ENCODE peak calls at places on chromosomes 2 and 18, in four cellular contexts. X is H9, R is IMR-90, I is H1. J is an unnamed sample.
A peak's percentile ranks its signal among the peaks of the same experiment; 100 is the strongest.

GRCh38 chr2:190948671-190949070 is 65.3 kb downstream of the STAT1 start:
- DNase-seq in R (peak; percentile 49), I (no peak), X (no peak), J (peak; percentile 27)

GRCh38 chr2:38116762-38117161 is 40.8 kb upstream of the CYP1B1 start:
- DNase-seq in X (no peak), I (no peak), R (peak; percentile 54), J (no peak)

GRCh38 chr2:86562891-86563649 is at the start of gene CHMP3:
- DNase-seq in R (peak; percentile 97), I (peak; percentile 94), X (peak; percentile 95), J (peak; percentile 98)

GRCh38 chr2:20421988-20422678 is 24.7 kb upstream of the RHOB start:
- DNase-seq in I (no peak), R (peak; percentile 82), X (no peak), J (no peak)

GRCh38 chr2:142778289-142778688 is 99.2 kb upstream of the KYNU start:
- DNase-seq in R (no peak), I (no peak), X (no peak), J (no peak)

GRCh38 chr18:47175283-47175894 is 775 bp downstream of the IER3IP1 start:
- DNase-seq in R (no peak), I (no peak), X (no peak), J (no peak)

GRCh38 chr2:185689906-185690539 is 48.6 kb upstream of the FSIP2 start:
- DNase-seq in X (no peak), R (no peak), I (no peak), J (no peak)

GRCh38 chr2:231707625-231708049 is 688 bp upstream of the PTMA start:
- DNase-seq in X (peak; percentile 69), I (peak; percentile 85), R (no peak), J (peak; percentile 81)

DNA sequence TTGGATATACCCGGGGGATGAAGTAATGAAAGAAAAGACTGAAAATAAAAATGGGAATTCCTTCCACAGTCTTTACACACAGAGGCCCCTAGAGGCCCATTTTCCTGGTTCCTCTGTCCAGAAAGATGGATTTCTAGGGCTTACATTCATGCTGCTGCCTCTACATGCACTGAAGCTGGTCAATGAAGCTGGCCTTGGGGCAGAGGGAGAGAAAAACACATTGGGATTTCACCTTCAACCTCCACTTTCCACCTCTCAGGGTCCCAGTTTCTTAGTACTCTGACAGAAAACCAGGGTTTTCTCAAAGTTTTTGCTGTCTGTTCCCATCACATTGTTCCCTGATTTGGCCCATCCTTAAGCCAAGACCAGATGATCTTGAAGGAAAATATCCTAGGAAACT is 154.6 kb upstream of the ZSWIM2 start:
- DNase-seq in I (no peak), X (no peak), R (no peak), J (no peak)
- H3K9ac ChIP-seq in I (no peak overlapping the region), X (no peak overlapping the region), R (no peak overlapping the region), J (no peak overlapping the region)

GRCh38 chr2:226117506-226118065 is 682.0 kb downstream of the IRS1 start:
- DNase-seq in X (no peak), R (peak; percentile 66), I (no peak), J (no peak)

GRCh38 chr2:226114436-226114835 is 685.2 kb downstream of the IRS1 start:
- DNase-seq in R (no peak), X (no peak), I (no peak), J (no peak)

GRCh38 chr2:226115832-226116200 is 683.8 kb downstream of the IRS1 start:
- DNase-seq in X (no peak), I (no peak), R (no peak), J (peak; percentile 16)

GRCh38 chr2:226116346-226116745 is 683.3 kb downstream of the IRS1 start:
- DNase-seq in I (no peak), R (no peak), X (no peak), J (no peak)

DNA sequence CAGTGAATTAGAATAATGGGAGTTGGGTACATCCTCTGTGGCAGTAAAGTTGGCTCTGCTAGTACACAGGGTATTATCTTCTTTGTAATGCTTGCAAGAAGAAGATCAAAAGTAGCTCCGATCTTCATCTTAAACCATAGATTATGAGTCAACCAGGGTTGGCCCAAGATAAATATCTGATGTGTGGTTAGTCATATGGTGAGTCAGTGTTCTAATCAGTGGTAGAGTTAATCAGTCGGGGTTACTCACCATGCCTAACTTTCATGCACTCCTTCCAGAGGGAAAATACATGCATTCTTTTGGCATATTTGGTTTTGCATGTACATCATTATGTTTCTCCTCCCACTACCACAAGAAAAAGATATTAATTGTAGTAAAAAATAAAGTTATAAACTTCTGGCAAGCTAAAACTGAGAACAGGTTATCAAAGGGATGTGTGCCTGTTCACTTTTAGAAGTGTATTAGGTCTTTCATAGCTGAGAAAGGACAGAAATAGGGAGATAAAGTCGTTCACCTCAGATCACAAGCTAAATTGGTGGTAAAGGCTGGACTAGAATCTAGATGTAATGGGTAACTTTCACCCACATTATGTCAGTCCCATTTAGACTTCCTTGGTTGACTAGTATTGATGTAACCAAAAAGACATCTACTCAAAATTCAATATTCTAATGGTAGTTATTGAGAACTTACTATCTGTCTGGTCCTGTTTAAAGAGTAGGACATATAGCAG is 684.4 kb downstream of the IRS1 start:
- DNase-seq in X (no peak), I (no peak), R (peak; percentile 99), J (peak; percentile 49)
- H3K56ac ChIP-seq in X (no peak overlapping the region), I (no peak overlapping the region), R (peak overlapping the region; percentile 89), J (no peak overlapping the region)

DNA sequence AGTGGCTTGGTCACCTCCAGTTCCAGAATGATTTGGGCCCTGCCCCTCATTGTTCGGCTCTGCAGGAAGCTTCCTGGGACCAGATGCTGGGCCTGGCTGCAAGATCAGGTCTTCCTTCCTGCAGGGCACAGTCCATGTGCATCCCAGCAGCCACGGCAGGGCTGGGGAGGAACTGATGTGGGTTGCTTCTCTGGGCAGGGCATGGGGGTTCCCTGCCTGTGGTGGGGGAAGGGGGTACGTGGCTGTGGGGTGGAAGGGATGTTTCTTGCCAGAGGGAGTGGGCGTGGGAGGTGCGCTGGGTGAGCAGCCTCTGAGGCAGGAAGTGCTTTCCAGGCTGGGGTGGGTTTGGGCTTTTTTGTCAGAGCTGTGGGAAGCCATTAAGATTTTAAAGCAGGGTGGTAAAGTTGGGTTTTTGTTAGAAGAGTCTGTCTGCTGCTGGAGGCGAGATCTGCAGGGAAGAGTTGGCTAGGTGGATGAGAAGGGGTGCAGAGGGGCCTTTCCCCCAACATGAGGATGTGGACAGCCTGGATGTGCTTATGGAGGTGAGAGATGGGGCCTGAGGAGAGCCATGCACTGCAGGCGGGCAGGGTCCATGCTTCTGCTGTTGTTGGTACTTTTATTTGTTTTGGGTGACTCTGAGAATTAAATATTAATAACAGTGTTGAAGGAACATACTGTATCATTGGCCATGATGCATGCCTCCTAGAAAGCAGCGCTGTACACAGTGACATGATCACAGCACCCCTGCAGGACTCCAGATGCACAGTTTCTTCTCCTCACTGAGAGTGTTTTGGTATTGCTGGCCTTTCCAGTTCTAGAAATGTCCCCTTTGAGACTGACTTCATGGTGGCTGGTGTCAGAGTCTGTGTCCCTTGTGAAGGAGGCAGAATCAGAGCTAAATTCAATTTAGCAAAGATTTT is 45.3 kb downstream of the DGKD start:
- DNase-seq in X (peak; percentile 50), R (no peak), I (no peak), J (peak; percentile 65)
- H3K27ac ChIP-seq in X (no peak overlapping the region), R (no peak overlapping the region), I (no peak overlapping the region), J (no peak overlapping the region)

GRCh38 chr2:203805485-203805838 is 62.1 kb upstream of the CTLA4 start:
- DNase-seq in R (no peak), X (no peak), I (no peak), J (no peak)

GRCh38 chr2:203803046-203803429 is 64.5 kb upstream of the CTLA4 start:
- DNase-seq in I (no peak), X (no peak), R (no peak), J (no peak)

GRCh38 chr2:203802277-203803045 is 65.1 kb upstream of the CTLA4 start:
- DNase-seq in R (peak; percentile 50), X (no peak), I (no peak), J (no peak)

GRCh38 chr2:203804070-203804469 is 63.5 kb upstream of the CTLA4 start:
- DNase-seq in I (no peak), X (no peak), R (peak; percentile 96), J (peak; percentile 27)

DNA sequence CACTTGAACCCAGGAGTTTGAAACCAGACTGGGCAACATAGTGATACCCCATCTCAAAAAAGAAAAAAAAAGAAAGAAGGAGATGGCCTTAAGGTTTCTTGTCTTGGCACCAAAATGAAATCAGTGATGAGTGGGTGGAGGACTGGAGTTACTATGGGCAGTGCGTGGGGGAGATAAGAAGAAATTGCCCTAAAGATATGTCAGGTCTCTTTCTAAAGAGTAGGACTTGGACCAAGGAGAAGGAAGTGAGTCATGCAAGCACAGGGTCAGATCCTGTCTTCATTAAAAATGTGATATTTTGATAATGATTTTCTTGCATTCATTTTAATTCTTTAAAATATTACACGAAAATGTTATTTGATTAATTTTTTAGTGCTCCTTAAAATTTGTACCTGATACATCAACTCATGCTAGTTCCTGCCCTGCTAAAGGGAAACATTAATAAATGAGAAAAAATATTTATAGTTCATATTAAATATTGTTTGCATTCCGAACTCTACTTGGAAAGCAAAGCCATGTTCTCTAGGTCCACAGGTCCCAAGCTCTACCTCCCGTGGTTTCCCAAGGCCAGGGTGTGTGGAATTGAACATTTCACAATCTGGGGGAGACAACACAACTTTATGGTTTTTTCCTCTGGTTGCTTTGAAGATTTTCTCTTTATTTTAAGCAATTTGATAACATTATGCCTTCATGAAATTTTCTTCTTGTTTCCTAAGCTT is 62.6 kb upstream of the CTLA4 start:
- DNase-seq in I (no peak), R (peak; percentile 55), X (no peak), J (no peak)
- H3K9ac ChIP-seq in I (no peak overlapping the region), R (no peak overlapping the region), X (no peak overlapping the region), J (no peak overlapping the region)

GRCh38 chr18:13570216-13570615 is 156.1 kb downstream of the FAM210A start:
- DNase-seq in R (no peak), I (no peak), X (no peak), J (peak; percentile 49)
- H3K56ac ChIP-seq in R (no peak overlapping the region), I (no peak overlapping the region), X (no peak overlapping the region), J (no peak overlapping the region)

GRCh38 chr2:25928668-25929067 is 50.4 kb upstream of the ASXL2 start:
- DNase-seq in R (no peak), I (no peak), X (no peak), J (no peak)
- H3K27ac ChIP-seq in R (no peak overlapping the region), I (no peak overlapping the region), X (no peak overlapping the region), J (no peak overlapping the region)

GRCh38 chr18:48752928-48753327 is 197.8 kb downstream of the SMAD7 start:
- DNase-seq in I (no peak), X (no peak), R (no peak), J (no peak)

GRCh38 chr18:48751727-48752468 is 198.9 kb downstream of the SMAD7 start:
- DNase-seq in R (no peak), I (no peak), X (no peak), J (no peak)

GRCh38 chr18:48749768-48750167 is 201.0 kb downstream of the SMAD7 start:
- DNase-seq in X (no peak), I (no peak), R (peak; percentile 43), J (no peak)

GRCh38 chr18:48752478-48752877 is 198.3 kb downstream of the SMAD7 start:
- DNase-seq in I (no peak), X (no peak), R (no peak), J (no peak)

DNA sequence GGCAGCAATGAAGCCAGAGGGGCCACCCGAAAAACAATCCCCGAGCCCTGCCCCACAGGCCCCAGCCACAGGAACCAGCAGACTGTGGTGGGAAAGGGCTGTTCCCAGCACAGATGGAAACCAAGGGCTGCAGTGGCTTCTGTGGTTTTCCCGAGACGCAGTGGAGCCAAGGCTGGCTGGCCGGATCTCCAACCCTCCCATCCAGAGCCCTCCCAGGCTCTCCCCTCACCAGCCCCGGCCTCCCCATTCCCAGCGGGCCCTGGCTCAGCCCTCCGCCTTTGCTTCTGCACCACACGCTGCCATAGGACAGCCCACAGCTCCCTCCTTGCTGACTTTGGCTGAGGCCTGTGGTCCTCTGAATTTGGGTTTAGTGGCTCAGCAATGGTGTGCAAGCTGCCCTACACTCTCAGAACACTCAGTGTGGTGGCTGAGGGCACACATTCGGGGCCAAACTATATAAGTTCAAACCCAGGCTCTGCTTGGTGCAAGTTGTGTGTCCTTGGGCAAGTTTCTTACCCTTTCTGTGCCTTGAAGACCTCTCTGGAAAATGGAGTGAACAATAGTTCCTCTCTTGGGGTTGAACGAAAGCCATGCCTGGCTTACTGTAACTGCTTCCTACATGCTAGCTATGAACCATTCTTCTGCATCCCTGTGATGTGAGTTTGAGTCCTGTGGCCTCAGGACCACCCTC is 200.1 kb downstream of the SMAD7 start:
- DNase-seq in X (no peak), R (no peak), I (no peak), J (no peak)
- H3K9ac ChIP-seq in X (no peak overlapping the region), R (no peak overlapping the region), I (no peak overlapping the region), J (no peak overlapping the region)